ENCODE peak calls at places on chromosomes 5 and 9, in five cellular contexts. R, U, J, F and M are unnamed samples.
A peak's percentile ranks its signal among the peaks of the same experiment; 100 is the strongest.

GRCh38 chr5:93579561-93580386 is 1.2 kb downstream of the NR2F1-AS1 start:
- DNase-seq in R (peak; percentile 80), U (no peak), J (no peak), F (no peak), M (peak; percentile 51)

GRCh38 chr5:145260670-145261069 is 574.5 kb downstream of the PRELID2 start:
- DNase-seq in R (no peak), U (no peak), J (no peak), F (no peak), M (no peak)

GRCh38 chr5:150180241-150181027 is 9.4 kb upstream of the SLC6A7 start:
- DNase-seq in R (peak; percentile 86), U (no peak), J (no peak), F (no peak), M (peak; percentile 15)

GRCh38 chr5:115109840-115110239 is 59.9 kb downstream of the TRIM36 start:
- DNase-seq in R (no peak), U (no peak), J (no peak), F (no peak), M (no peak)

GRCh38 chr9:37215456-37216229 is 95.3 kb downstream of the ZCCHC7 start:
- DNase-seq in R (no peak), U (no peak), J (no peak), F (no peak), M (peak; percentile 75)

GRCh38 chr9:35842795-35843194 is 13.8 kb downstream of the TMEM8B start:
- DNase-seq in R (no peak), U (no peak), J (no peak), F (no peak), M (no peak)

GRCh38 chr5:60805470-60805869 is 38.6 kb downstream of the ELOVL7 start:
- DNase-seq in R (no peak), U (no peak), J (no peak), F (no peak), M (no peak)

GRCh38 chr9:108776920-108777650 is 78.7 kb downstream of the ACTL7B start:
- DNase-seq in R (no peak), U (no peak), J (no peak), F (no peak), M (no peak)

GRCh38 chr9:4143951-4144717 is 155.7 kb downstream of the GLIS3 start:
- DNase-seq in R (no peak), U (no peak), J (no peak), F (no peak), M (peak; percentile 89)

GRCh38 chr9:95092321-95093072 is 225.0 kb downstream of the FANCC start:
- DNase-seq in R (peak; percentile 77), U (no peak), J (no peak), F (no peak), M (no peak)